ENCODE peak calls at places on chromosome 4, in four cellular contexts. One of them, this sample, is unnamed.

GRCh38 chr4:52889778-52890400 is 27.8 kb downstream of the RASL11B start:
- DNase-seq in heart left ventricle: no peak
- DNase-seq in CD8-positive, alpha-beta T cell: no peak
- DNase-seq in dorsolateral prefrontal cortex: no peak
- DNase-seq in this sample: no peak

GRCh38 chr4:106034751-106035150 is 139.5 kb downstream of the NPNT start:
- DNase-seq in heart left ventricle: no peak
- DNase-seq in CD8-positive, alpha-beta T cell: no peak
- DNase-seq in dorsolateral prefrontal cortex: no peak
- DNase-seq in this sample: no peak

GRCh38 chr4:69934150-69934549 is 3.3 kb downstream of the CSN1S1 start:
- DNase-seq in heart left ventricle: no peak
- DNase-seq in CD8-positive, alpha-beta T cell: no peak
- DNase-seq in dorsolateral prefrontal cortex: no peak
- DNase-seq in this sample: no peak

GRCh38 chr4:142341286-142341685 is 504.8 kb downstream of the INPP4B start:
- DNase-seq in heart left ventricle: no peak
- DNase-seq in CD8-positive, alpha-beta T cell: no peak
- DNase-seq in dorsolateral prefrontal cortex: no peak
- DNase-seq in this sample: no peak

GRCh38 chr4:83282049-83282535 is 2.5 kb downstream of the COQ2 start:
- DNase-seq in heart left ventricle: no peak
- DNase-seq in CD8-positive, alpha-beta T cell: peak
- DNase-seq in dorsolateral prefrontal cortex: no peak
- DNase-seq in this sample: peak

GRCh38 chr4:120291541-120291940 is 224.9 kb upstream of the MAD2L1 start:
- DNase-seq in heart left ventricle: no peak
- DNase-seq in CD8-positive, alpha-beta T cell: no peak
- DNase-seq in dorsolateral prefrontal cortex: no peak
- DNase-seq in this sample: no peak

GRCh38 chr4:41391271-41391670 is 134.5 kb downstream of the UCHL1 start:
- DNase-seq in heart left ventricle: no peak
- DNase-seq in CD8-positive, alpha-beta T cell: no peak
- DNase-seq in dorsolateral prefrontal cortex: no peak
- DNase-seq in this sample: no peak

GRCh38 chr4:122632396-122633143 is 11.7 kb upstream of the IL21 start:
- DNase-seq in heart left ventricle: no peak
- DNase-seq in CD8-positive, alpha-beta T cell: no peak
- DNase-seq in dorsolateral prefrontal cortex: no peak
- DNase-seq in this sample: no peak

GRCh38 chr4:17580969-17581368 is 4.0 kb downstream of the LAP3 start:
- DNase-seq in heart left ventricle: no peak
- DNase-seq in CD8-positive, alpha-beta T cell: no peak
- DNase-seq in dorsolateral prefrontal cortex: no peak
- DNase-seq in this sample: no peak

GRCh38 chr4:14792702-14793227 is 209.5 kb upstream of the CPEB2 start:
- DNase-seq in heart left ventricle: no peak
- DNase-seq in CD8-positive, alpha-beta T cell: no peak
- DNase-seq in dorsolateral prefrontal cortex: no peak
- DNase-seq in this sample: no peak

GRCh38 chr4:74156521-74156920 is 1.4 kb upstream of the MTHFD2L start:
- DNase-seq in heart left ventricle: no peak
- DNase-seq in CD8-positive, alpha-beta T cell: no peak
- DNase-seq in dorsolateral prefrontal cortex: no peak
- DNase-seq in this sample: no peak

GRCh38 chr4:112664611-112665010 is 27.7 kb downstream of the LARP7 start:
- DNase-seq in heart left ventricle: no peak
- DNase-seq in CD8-positive, alpha-beta T cell: no peak
- DNase-seq in dorsolateral prefrontal cortex: no peak
- DNase-seq in this sample: no peak

GRCh38 chr4:47641755-47642154 is 156.7 kb downstream of the ATP10D start:
- DNase-seq in heart left ventricle: peak
- DNase-seq in CD8-positive, alpha-beta T cell: no peak
- DNase-seq in dorsolateral prefrontal cortex: no peak
- DNase-seq in this sample: no peak

GRCh38 chr4:15349426-15349825 is 78.4 kb upstream of the C1QTNF7 start:
- DNase-seq in heart left ventricle: no peak
- DNase-seq in CD8-positive, alpha-beta T cell: no peak
- DNase-seq in dorsolateral prefrontal cortex: no peak
- DNase-seq in this sample: no peak

GRCh38 chr4:8316251-8316771 is 46.8 kb downstream of the HTRA3 start:
- DNase-seq in heart left ventricle: no peak
- DNase-seq in CD8-positive, alpha-beta T cell: no peak
- DNase-seq in dorsolateral prefrontal cortex: no peak
- DNase-seq in this sample: no peak

GRCh38 chr4:151408630-151409469 is at the start of gene FHIP1A:
- DNase-seq in heart left ventricle: peak
- DNase-seq in CD8-positive, alpha-beta T cell: peak
- DNase-seq in dorsolateral prefrontal cortex: peak
- DNase-seq in this sample: peak

GRCh38 chr4:113435893-113436292 is 325.6 kb downstream of the CAMK2D start:
- DNase-seq in heart left ventricle: peak
- DNase-seq in CD8-positive, alpha-beta T cell: no peak
- DNase-seq in dorsolateral prefrontal cortex: no peak
- DNase-seq in this sample: no peak

GRCh38 chr4:7814451-7814850 is 125.2 kb downstream of the AFAP1 start:
- DNase-seq in heart left ventricle: no peak
- DNase-seq in CD8-positive, alpha-beta T cell: no peak
- DNase-seq in dorsolateral prefrontal cortex: no peak
- DNase-seq in this sample: no peak

GRCh38 chr4:178917756-178918155 is 1475.5 kb upstream of the AGA start:
- DNase-seq in heart left ventricle: no peak
- DNase-seq in CD8-positive, alpha-beta T cell: no peak
- DNase-seq in dorsolateral prefrontal cortex: no peak
- DNase-seq in this sample: peak

GRCh38 chr4:89800527-89801103 is 36.3 kb downstream of the SNCA start:
- DNase-seq in heart left ventricle: no peak
- DNase-seq in CD8-positive, alpha-beta T cell: no peak
- DNase-seq in dorsolateral prefrontal cortex: no peak
- DNase-seq in this sample: no peak

GRCh38 chr4:87529187-87529586 is at the start of gene SPARCL1:
- DNase-seq in heart left ventricle: peak
- DNase-seq in CD8-positive, alpha-beta T cell: no peak
- DNase-seq in dorsolateral prefrontal cortex: peak
- DNase-seq in this sample: no peak

GRCh38 chr4:133355636-133356035 is 206.5 kb downstream of the PCDH10 start:
- DNase-seq in heart left ventricle: no peak
- DNase-seq in CD8-positive, alpha-beta T cell: no peak
- DNase-seq in dorsolateral prefrontal cortex: no peak
- DNase-seq in this sample: no peak

GRCh38 chr4:2560167-2560566 is 23.7 kb downstream of the FAM193A start:
- DNase-seq in heart left ventricle: no peak
- DNase-seq in CD8-positive, alpha-beta T cell: no peak
- DNase-seq in dorsolateral prefrontal cortex: no peak
- DNase-seq in this sample: no peak

GRCh38 chr4:86531440-86531839 is 62.7 kb upstream of the PTPN13 start:
- DNase-seq in heart left ventricle: no peak
- DNase-seq in CD8-positive, alpha-beta T cell: no peak
- DNase-seq in dorsolateral prefrontal cortex: no peak
- DNase-seq in this sample: no peak

GRCh38 chr4:7288751-7289523 is 96.6 kb downstream of the SORCS2 start:
- DNase-seq in heart left ventricle: no peak
- DNase-seq in CD8-positive, alpha-beta T cell: no peak
- DNase-seq in dorsolateral prefrontal cortex: no peak
- DNase-seq in this sample: no peak

GRCh38 chr4:13928214-13928613 is 300.7 kb upstream of the BOD1L1 start:
- DNase-seq in heart left ventricle: no peak
- DNase-seq in CD8-positive, alpha-beta T cell: no peak
- DNase-seq in dorsolateral prefrontal cortex: no peak
- DNase-seq in this sample: no peak

GRCh38 chr4:6655924-6656323 is 15.4 kb downstream of the MRFAP1 start:
- DNase-seq in heart left ventricle: no peak
- DNase-seq in CD8-positive, alpha-beta T cell: no peak
- DNase-seq in dorsolateral prefrontal cortex: no peak
- DNase-seq in this sample: no peak

GRCh38 chr4:141933978-141934377 is 297.6 kb downstream of the IL15 start:
- DNase-seq in heart left ventricle: no peak
- DNase-seq in CD8-positive, alpha-beta T cell: no peak
- DNase-seq in dorsolateral prefrontal cortex: no peak
- DNase-seq in this sample: no peak

GRCh38 chr4:5969777-5970176 is 48.5 kb downstream of the C4orf50 start:
- DNase-seq in heart left ventricle: no peak
- DNase-seq in CD8-positive, alpha-beta T cell: no peak
- DNase-seq in dorsolateral prefrontal cortex: no peak
- DNase-seq in this sample: no peak

GRCh38 chr4:137238456-137238855 is 293.8 kb downstream of the PCDH18 start:
- DNase-seq in heart left ventricle: no peak
- DNase-seq in CD8-positive, alpha-beta T cell: no peak
- DNase-seq in dorsolateral prefrontal cortex: no peak
- DNase-seq in this sample: no peak

GRCh38 chr4:164440196-164440595 is 313.7 kb upstream of the SMIM31 start:
- DNase-seq in heart left ventricle: no peak
- DNase-seq in CD8-positive, alpha-beta T cell: no peak
- DNase-seq in dorsolateral prefrontal cortex: no peak
- DNase-seq in this sample: no peak

GRCh38 chr4:13990596-13991589 is 363.4 kb upstream of the BOD1L1 start:
- DNase-seq in heart left ventricle: no peak
- DNase-seq in CD8-positive, alpha-beta T cell: no peak
- DNase-seq in dorsolateral prefrontal cortex: no peak
- DNase-seq in this sample: no peak

GRCh38 chr4:165537028-165537648 is 158.3 kb downstream of the CPE start:
- DNase-seq in heart left ventricle: no peak
- DNase-seq in CD8-positive, alpha-beta T cell: no peak
- DNase-seq in dorsolateral prefrontal cortex: no peak
- DNase-seq in this sample: no peak

GRCh38 chr4:153207027-153207426 is 2.8 kb downstream of the TRIM2 start:
- DNase-seq in heart left ventricle: no peak
- DNase-seq in CD8-positive, alpha-beta T cell: no peak
- DNase-seq in dorsolateral prefrontal cortex: no peak
- DNase-seq in this sample: no peak

GRCh38 chr4:153205028-153205648 is 895 bp downstream of the TRIM2 start:
- DNase-seq in heart left ventricle: no peak
- DNase-seq in CD8-positive, alpha-beta T cell: peak
- DNase-seq in dorsolateral prefrontal cortex: no peak
- DNase-seq in this sample: no peak

GRCh38 chr4:153206534-153206933 is 2.3 kb downstream of the TRIM2 start:
- DNase-seq in heart left ventricle: no peak
- DNase-seq in CD8-positive, alpha-beta T cell: no peak
- DNase-seq in dorsolateral prefrontal cortex: no peak
- DNase-seq in this sample: no peak

GRCh38 chr4:153205757-153206156 is 1.5 kb downstream of the TRIM2 start:
- DNase-seq in heart left ventricle: no peak
- DNase-seq in CD8-positive, alpha-beta T cell: no peak
- DNase-seq in dorsolateral prefrontal cortex: no peak
- DNase-seq in this sample: no peak

GRCh38 chr4:153204247-153205027 is at the start of gene TRIM2:
- DNase-seq in heart left ventricle: peak
- DNase-seq in CD8-positive, alpha-beta T cell: no peak
- DNase-seq in dorsolateral prefrontal cortex: peak
- DNase-seq in this sample: no peak
- H3K27ac ChIP-seq in heart left ventricle: no peak
- H3K27ac ChIP-seq in CD8-positive, alpha-beta T cell: no peak
- H3K27ac ChIP-seq in dorsolateral prefrontal cortex: peak
- H3K27ac ChIP-seq in this sample: peak

GRCh38 chr4:153438916-153439756 is 27.0 kb upstream of the TMEM131L start:
- DNase-seq in heart left ventricle: no peak
- DNase-seq in CD8-positive, alpha-beta T cell: peak
- DNase-seq in dorsolateral prefrontal cortex: no peak
- DNase-seq in this sample: no peak
- H3K27ac ChIP-seq in heart left ventricle: no peak
- H3K27ac ChIP-seq in CD8-positive, alpha-beta T cell: peak
- H3K27ac ChIP-seq in dorsolateral prefrontal cortex: no peak
- H3K27ac ChIP-seq in this sample: no peak

GRCh38 chr4:186887211-186887785 is 163.6 kb upstream of the FAT1 start:
- DNase-seq in heart left ventricle: no peak
- DNase-seq in CD8-positive, alpha-beta T cell: no peak
- DNase-seq in dorsolateral prefrontal cortex: no peak
- DNase-seq in this sample: no peak
- H3K27ac ChIP-seq in heart left ventricle: no peak
- H3K27ac ChIP-seq in CD8-positive, alpha-beta T cell: no peak
- H3K27ac ChIP-seq in dorsolateral prefrontal cortex: no peak
- H3K27ac ChIP-seq in this sample: no peak

DNA sequence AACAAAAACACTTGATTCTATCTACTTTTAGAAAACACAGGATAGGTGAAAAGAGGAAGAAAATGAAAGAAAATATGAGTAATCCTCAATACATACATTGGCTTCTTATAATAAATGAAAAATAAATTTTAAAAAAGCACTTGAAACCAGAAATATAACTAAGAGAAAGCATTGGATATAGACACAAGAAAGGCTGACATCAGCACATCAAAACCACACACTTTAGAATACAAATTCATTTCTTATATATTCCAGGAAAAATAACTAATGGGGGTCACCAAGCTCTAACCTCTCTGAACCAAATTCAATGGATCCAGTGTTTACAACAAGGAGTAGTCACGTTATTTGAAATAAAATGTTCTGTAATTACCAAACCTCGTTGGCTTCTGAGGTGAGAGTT is 133.5 kb downstream of the REELD1 start:
- DNase-seq in heart left ventricle: no peak
- DNase-seq in CD8-positive, alpha-beta T cell: no peak
- DNase-seq in dorsolateral prefrontal cortex: no peak
- DNase-seq in this sample: no peak
- H3K27ac ChIP-seq in heart left ventricle: no peak
- H3K27ac ChIP-seq in CD8-positive, alpha-beta T cell: no peak
- H3K27ac ChIP-seq in dorsolateral prefrontal cortex: no peak
- H3K27ac ChIP-seq in this sample: no peak

This sample was measured in caudate nucleus.